ENCODE peak calls at places on chromosomes 3 and 15, in five cellular contexts. I is AML-193, D is anterior cingulate cortex, C is SK-N-MC, V is pulmonary artery endothelial cell. W is an unnamed sample.

GRCh38 chr15:57654136-57654845 is 52.2 kb upstream of the POLR2M start:
- DNase-seq in I (no peak), V (no peak), D (no peak), C (no peak), W (no peak)

GRCh38 chr3:133573054-133573628 is 345 bp upstream of the CDV3 start:
- DNase-seq in D (no peak), I (no peak), C (peak; percentile 99), V (peak; percentile 100), W (no peak)

GRCh38 chr15:74835312-74835823 is 7.6 kb downstream of the ULK3 start:
- DNase-seq in D (peak; percentile 9), C (no peak), I (peak; percentile 38), V (no peak), W (no peak)

GRCh38 chr15:74888716-74889115 is 1.1 kb upstream of the MPI start:
- DNase-seq in V (no peak), C (no peak), D (no peak), I (no peak), W (no peak)

GRCh38 chr3:49903451-49904424 is at the start of gene MST1R:
- DNase-seq in D (no peak), C (no peak), V (no peak), I (peak; percentile 39), W (no peak)

GRCh38 chr3:192827208-192827607 is 90.4 kb downstream of the MB21D2 start:
- DNase-seq in D (no peak), I (no peak), C (no peak), V (no peak), W (no peak)

GRCh38 chr3:194315965-194316361 is 35.2 kb downstream of the CPN2 start:
- DNase-seq in D (no peak), C (no peak), V (no peak), I (no peak), W (no peak)

GRCh38 chr3:146638718-146639117 is 33.6 kb upstream of the PLSCR5 start:
- DNase-seq in V (no peak), D (no peak), I (peak; percentile 7), C (no peak), W (no peak)

GRCh38 chr3:69231929-69232437 is 109.6 kb upstream of the LMOD3 start:
- DNase-seq in C (no peak), I (no peak), D (no peak), V (no peak), W (no peak)

GRCh38 chr3:58192076-58192475 is 18.7 kb downstream of the DNASE1L3 start:
- DNase-seq in V (no peak), I (no peak), D (no peak), C (no peak), W (no peak)

GRCh38 chr15:37891754-37892368 is 42.6 kb upstream of the TMCO5A start:
- DNase-seq in D (no peak), I (peak; percentile 3), C (no peak), V (peak; percentile 13), W (peak; percentile 3)

GRCh38 chr3:192850501-192850981 is 67.1 kb downstream of the MB21D2 start:
- DNase-seq in D (no peak), V (no peak), I (no peak), C (no peak), W (no peak)

GRCh38 chr3:65439641-65440040 is 599.1 kb downstream of the MAGI1 start:
- DNase-seq in C (no peak), I (peak; percentile 12), V (no peak), D (peak; percentile 15), W (peak; percentile 33)

W was measured in occipital lobe.